ENCODE peak calls at places on chromosomes 5 and 9, in four cellular contexts. One of them, this sample, is unnamed.

GRCh38 chr9:14313378-14313940 is 482 bp downstream of the NFIB start:
- DNase-seq in H1: no peak
- DNase-seq in HCT116: no peak
- DNase-seq in K562: no peak
- DNase-seq in this sample: no peak

GRCh38 chr9:69411931-69412740 is 87.1 kb downstream of the ENTREP1 start:
- DNase-seq in H1: no peak
- DNase-seq in HCT116: no peak
- DNase-seq in K562: no peak
- DNase-seq in this sample: no peak

GRCh38 chr5:6286404-6286803 is 91.9 kb downstream of the MED10 start:
- DNase-seq in H1: no peak
- DNase-seq in HCT116: no peak
- DNase-seq in K562: no peak
- DNase-seq in this sample: no peak

GRCh38 chr9:76607730-76608475 is 148.9 kb downstream of the GCNT1 start:
- DNase-seq in K562: no peak
- DNase-seq in HCT116: no peak
- DNase-seq in H1: no peak
- DNase-seq in this sample: no peak

GRCh38 chr9:92001244-92001643 is 51.2 kb upstream of the ROR2 start:
- DNase-seq in HCT116: no peak
- DNase-seq in K562: no peak
- DNase-seq in H1: no peak
- DNase-seq in this sample: no peak

GRCh38 chr5:63050916-63051315 is 472.3 kb downstream of the LRRC70 start:
- DNase-seq in H1: no peak
- DNase-seq in K562: no peak
- DNase-seq in HCT116: no peak
- DNase-seq in this sample: no peak

GRCh38 chr5:122933926-122934325 is 88.5 kb downstream of the SNX24 start:
- DNase-seq in HCT116: no peak
- DNase-seq in H1: no peak
- DNase-seq in K562: no peak
- DNase-seq in this sample: peak

GRCh38 chr9:28956111-28956880 is 1383.0 kb upstream of the C9orf72 start:
- DNase-seq in H1: no peak
- DNase-seq in K562: no peak
- DNase-seq in HCT116: no peak
- DNase-seq in this sample: no peak

GRCh38 chr5:140219068-140219971 is 44.3 kb downstream of the CYSTM1 start:
- DNase-seq in H1: no peak
- DNase-seq in K562: no peak
- DNase-seq in HCT116: no peak
- DNase-seq in this sample: peak

GRCh38 chr5:176863041-176863764 is 35.9 kb downstream of the HK3 start:
- DNase-seq in HCT116: no peak
- DNase-seq in H1: no peak
- DNase-seq in K562: no peak
- DNase-seq in this sample: no peak

GRCh38 chr5:980941-981340 is 27.7 kb upstream of the NKD2 start:
- DNase-seq in HCT116: no peak
- DNase-seq in K562: peak
- DNase-seq in H1: no peak
- DNase-seq in this sample: no peak

GRCh38 chr9:4131946-4132345 is 167.9 kb downstream of the GLIS3 start:
- DNase-seq in K562: no peak
- DNase-seq in HCT116: no peak
- DNase-seq in H1: no peak
- DNase-seq in this sample: no peak

GRCh38 chr5:7856855-7857254 is 5.9 kb upstream of the CFAP90 start:
- DNase-seq in HCT116: peak
- DNase-seq in H1: no peak
- DNase-seq in K562: peak
- DNase-seq in this sample: peak

GRCh38 chr5:138990986-138991645 is 116.0 kb upstream of the LRRTM2 start:
- DNase-seq in H1: no peak
- DNase-seq in K562: peak
- DNase-seq in HCT116: no peak
- DNase-seq in this sample: no peak

GRCh38 chr5:137695651-137696428 is 40.0 kb downstream of the KLHL3 start:
- DNase-seq in H1: no peak
- DNase-seq in K562: no peak
- DNase-seq in HCT116: no peak
- DNase-seq in this sample: no peak

GRCh38 chr9:9341203-9341602 is 1271.6 kb downstream of the PTPRD start:
- DNase-seq in H1: peak
- DNase-seq in HCT116: no peak
- DNase-seq in K562: no peak
- DNase-seq in this sample: no peak

GRCh38 chr9:135004772-135005171 is 82.7 kb upstream of the OLFM1 start:
- DNase-seq in H1: no peak
- DNase-seq in K562: no peak
- DNase-seq in HCT116: no peak
- DNase-seq in this sample: no peak

DNA sequence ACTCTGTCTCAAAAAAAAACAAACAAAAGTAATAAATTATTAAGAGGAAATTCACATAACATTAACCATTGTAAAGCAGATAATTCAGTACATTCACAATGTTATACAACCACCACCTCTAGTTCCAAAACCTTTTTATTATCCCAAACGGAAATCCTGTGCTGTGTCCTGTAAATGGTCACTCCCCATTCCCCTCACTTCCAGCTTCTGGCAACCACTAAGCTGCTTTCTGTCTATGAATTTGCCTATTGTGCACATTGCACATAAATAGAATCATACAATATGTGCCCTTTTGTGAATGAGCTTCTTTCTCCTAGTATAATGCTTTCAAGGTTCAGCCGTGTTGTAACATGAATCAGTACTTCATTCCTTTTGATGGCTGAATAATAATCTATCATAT is 20.8 kb downstream of the C9orf152 start:
- DNase-seq in HCT116: no peak
- DNase-seq in H1: no peak
- DNase-seq in K562: no peak
- DNase-seq in this sample: no peak
- TF ChIP-seq FOSL1 in HCT116: no peak
- TF ChIP-seq FOSL1 in H1: no peak
- TF ChIP-seq FOSL1 in K562: no peak
- TF ChIP-seq FOSL1 in this sample: no peak

GRCh38 chr5:36239370-36240293 is 2.1 kb downstream of the NADK2 start:
- DNase-seq in K562: no peak
- DNase-seq in H1: no peak
- DNase-seq in HCT116: no peak
- DNase-seq in this sample: peak

GRCh38 chr5:36241636-36242533 is at the start of gene NADK2:
- DNase-seq in HCT116: peak
- DNase-seq in H1: peak
- DNase-seq in K562: peak
- DNase-seq in this sample: peak

GRCh38 chr5:36242534-36243144 is 914 bp upstream of the NADK2 start:
- DNase-seq in HCT116: no peak
- DNase-seq in H1: no peak
- DNase-seq in K562: no peak
- DNase-seq in this sample: peak

GRCh38 chr5:36238896-36239295 is 2.8 kb downstream of the NADK2 start:
- DNase-seq in HCT116: no peak
- DNase-seq in H1: no peak
- DNase-seq in K562: no peak
- DNase-seq in this sample: no peak

GRCh38 chr5:36240779-36241635 is 718 bp downstream of the NADK2 start:
- DNase-seq in HCT116: no peak
- DNase-seq in K562: peak
- DNase-seq in H1: no peak
- DNase-seq in this sample: peak
- TF ChIP-seq FOSL1 in HCT116: no peak
- TF ChIP-seq FOSL1 in K562: no peak
- TF ChIP-seq FOSL1 in H1: no peak
- TF ChIP-seq FOSL1 in this sample: no peak

GRCh38 chr5:142598338-142598700 is 87.6 kb downstream of the FGF1 start:
- DNase-seq in K562: no peak
- DNase-seq in HCT116: no peak
- DNase-seq in H1: no peak
- DNase-seq in this sample: no peak

GRCh38 chr5:142602720-142603245 is 83.1 kb downstream of the FGF1 start:
- DNase-seq in HCT116: peak
- DNase-seq in H1: no peak
- DNase-seq in K562: no peak
- DNase-seq in this sample: no peak

GRCh38 chr5:142600611-142601360 is 85.1 kb downstream of the FGF1 start:
- DNase-seq in HCT116: no peak
- DNase-seq in K562: no peak
- DNase-seq in H1: no peak
- DNase-seq in this sample: peak

GRCh38 chr5:142600092-142600491 is 85.8 kb downstream of the FGF1 start:
- DNase-seq in H1: no peak
- DNase-seq in HCT116: no peak
- DNase-seq in K562: no peak
- DNase-seq in this sample: no peak

GRCh38 chr5:142601432-142601831 is 84.5 kb downstream of the FGF1 start:
- DNase-seq in HCT116: no peak
- DNase-seq in H1: no peak
- DNase-seq in K562: no peak
- DNase-seq in this sample: no peak
- TF ChIP-seq FOSL1 in HCT116: no peak
- TF ChIP-seq FOSL1 in H1: no peak
- TF ChIP-seq FOSL1 in K562: no peak
- TF ChIP-seq FOSL1 in this sample: no peak

GRCh38 chr5:132425975-132426524 is 56.5 kb downstream of the SLC22A5 start:
- DNase-seq in K562: no peak
- DNase-seq in H1: no peak
- DNase-seq in HCT116: no peak
- DNase-seq in this sample: no peak

GRCh38 chr5:132426525-132427138 is 57.1 kb downstream of the SLC22A5 start:
- DNase-seq in K562: peak
- DNase-seq in H1: no peak
- DNase-seq in HCT116: no peak
- DNase-seq in this sample: peak

GRCh38 chr5:132424167-132424935 is 54.8 kb downstream of the SLC22A5 start:
- DNase-seq in H1: no peak
- DNase-seq in K562: no peak
- DNase-seq in HCT116: no peak
- DNase-seq in this sample: no peak

GRCh38 chr5:132423443-132423898 is 54.0 kb downstream of the SLC22A5 start:
- DNase-seq in HCT116: no peak
- DNase-seq in H1: no peak
- DNase-seq in K562: no peak
- DNase-seq in this sample: no peak

GRCh38 chr5:132425009-132425937 is 55.8 kb downstream of the SLC22A5 start:
- DNase-seq in K562: peak
- DNase-seq in HCT116: no peak
- DNase-seq in H1: no peak
- DNase-seq in this sample: no peak
- TF ChIP-seq FOSL1 in K562: no peak
- TF ChIP-seq FOSL1 in HCT116: no peak
- TF ChIP-seq FOSL1 in H1: no peak
- TF ChIP-seq FOSL1 in this sample: no peak